ENCODE peak calls at places on chromosomes 7 and 10, in five cellular contexts. T is GM12878, J is HCT116, F is HepG2, P is K562. U is an unnamed sample.
A peak's percentile ranks its signal among the peaks of the same experiment; 100 is the strongest.

GRCh38 chr10:29248156-29248555 is 40.7 kb upstream of the LYZL1 start:
- DNase-seq in T (no peak), J (no peak), F (no peak), P (no peak), U (peak; percentile 39)

GRCh38 chr7:105003275-105003674 is 10.7 kb upstream of the KMT2E start:
- DNase-seq in T (no peak), J (no peak), F (no peak), P (no peak), U (no peak)

GRCh38 chr10:8061274-8062211 is 7.1 kb downstream of the GATA3 start:
- DNase-seq in T (no peak), J (no peak), F (no peak), P (no peak), U (no peak)

GRCh38 chr7:17640730-17641377 is 299.4 kb downstream of the SNX13 start:
- DNase-seq in T (no peak), J (peak; percentile 46), F (peak; percentile 28), P (peak; percentile 23), U (peak; percentile 34)

GRCh38 chr10:36681751-36682633 is 443.4 kb upstream of the ANKRD30A start:
- DNase-seq in T (no peak), J (no peak), F (peak; percentile 3), P (no peak), U (no peak)

GRCh38 chr7:87082675-87083074 is 23.2 kb upstream of the ELAPOR2 start:
- DNase-seq in T (no peak), J (no peak), F (no peak), P (no peak), U (no peak)

GRCh38 chr10:18699849-18700554 is 40.8 kb downstream of the ARL5B start:
- DNase-seq in T (no peak), J (no peak), F (peak; percentile 68), P (no peak), U (no peak)

GRCh38 chr7:155796381-155797261 is 15.6 kb downstream of the SHH start:
- DNase-seq in T (no peak), J (no peak), F (no peak), P (peak; percentile 91), U (peak; percentile 93)

GRCh38 chr10:55734112-55734511 is 626.9 kb downstream of the ZWINT start:
- DNase-seq in T (no peak), J (no peak), F (no peak), P (no peak), U (no peak)

GRCh38 chr7:106101726-106102125 is 10.4 kb downstream of the SYPL1 start:
- DNase-seq in T (no peak), J (no peak), F (no peak), P (no peak), U (no peak)

GRCh38 chr7:132455306-132455705 is 121.0 kb downstream of the PLXNA4 start:
- DNase-seq in T (no peak), J (no peak), F (no peak), P (no peak), U (no peak)

GRCh38 chr7:76069238-76069638 is 21.3 kb downstream of the MDH2 start:
- DNase-seq in T (no peak), J (peak; percentile 65), F (no peak), P (peak; percentile 39), U (peak; percentile 46)

GRCh38 chr7:118195837-118196474 is 12.0 kb downstream of the LSM8 start:
- DNase-seq in T (no peak), J (peak; percentile 64), F (peak; percentile 61), P (peak; percentile 55), U (peak; percentile 54)

GRCh38 chr7:30789334-30789711 is 18.1 kb downstream of the MINDY4 start:
- DNase-seq in T (no peak), J (no peak), F (no peak), P (no peak), U (no peak)

GRCh38 chr10:94687625-94688248 is 4.2 kb downstream of the CYP2C18 start:
- DNase-seq in T (no peak), J (no peak), F (no peak), P (no peak), U (no peak)

GRCh38 chr7:120714945-120715344 is 143.0 kb downstream of the TSPAN12 start:
- DNase-seq in T (no peak), J (no peak), F (no peak), P (no peak), U (no peak)

GRCh38 chr7:46569117-46569433 is 648.0 kb upstream of the IGFBP3 start:
- DNase-seq in T (no peak), J (no peak), F (peak; percentile 3), P (no peak), U (peak; percentile 12)

GRCh38 chr10:35998036-35998435 is 355.9 kb upstream of the FZD8 start:
- DNase-seq in T (no peak), J (no peak), F (no peak), P (no peak), U (no peak)

GRCh38 chr10:103265712-103266329 is 11.1 kb upstream of the INA start:
- DNase-seq in T (no peak), J (peak; percentile 42), F (peak; percentile 63), P (peak; percentile 21), U (no peak)

GRCh38 chr10:3763852-3764625 is 21.0 kb downstream of the KLF6 start:
- DNase-seq in T (no peak), J (no peak), F (no peak), P (no peak), U (no peak)

GRCh38 chr10:58517071-58517470 is 4.4 kb downstream of the BICC1 start:
- DNase-seq in T (no peak), J (no peak), F (no peak), P (no peak), U (no peak)

GRCh38 chr7:105776986-105777910 is 99.2 kb downstream of the ATXN7L1 start:
- DNase-seq in T (no peak), J (peak; percentile 67), F (no peak), P (no peak), U (no peak)

GRCh38 chr7:50147952-50148351 is 54.9 kb upstream of the ZPBP start:
- DNase-seq in T (no peak), J (no peak), F (no peak), P (no peak), U (no peak)

GRCh38 chr7:138247568-138248328 is 171.5 kb downstream of the AKR1D1 start:
- DNase-seq in T (no peak), J (no peak), F (no peak), P (no peak), U (no peak)

DNA sequence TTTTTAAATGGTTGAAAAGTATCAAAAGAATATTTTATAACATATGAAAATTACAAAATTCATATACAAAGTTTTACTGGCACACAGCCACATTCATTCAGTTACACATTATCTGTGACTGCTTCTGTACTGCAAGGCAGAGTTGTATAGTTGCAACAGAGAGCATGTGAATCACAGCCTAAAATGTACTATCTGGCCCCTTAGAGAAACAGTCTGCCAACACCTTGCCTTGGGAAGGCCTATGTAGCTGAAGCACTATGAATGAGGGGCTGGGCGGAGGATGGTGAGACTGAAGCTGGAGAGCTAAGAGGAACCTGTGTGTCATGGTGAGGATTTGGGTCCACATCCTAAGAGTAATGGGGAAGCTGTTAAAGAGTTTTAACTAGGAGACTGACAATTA is 35.7 kb downstream of the PDZD8 start:
- DNase-seq in T (no peak), J (no peak), F (no peak), P (no peak), U (no peak)
- TF ChIP-seq ZBTB33 in T (no peak), J (no peak), F (no peak), P (no peak), U (no peak)

DNA sequence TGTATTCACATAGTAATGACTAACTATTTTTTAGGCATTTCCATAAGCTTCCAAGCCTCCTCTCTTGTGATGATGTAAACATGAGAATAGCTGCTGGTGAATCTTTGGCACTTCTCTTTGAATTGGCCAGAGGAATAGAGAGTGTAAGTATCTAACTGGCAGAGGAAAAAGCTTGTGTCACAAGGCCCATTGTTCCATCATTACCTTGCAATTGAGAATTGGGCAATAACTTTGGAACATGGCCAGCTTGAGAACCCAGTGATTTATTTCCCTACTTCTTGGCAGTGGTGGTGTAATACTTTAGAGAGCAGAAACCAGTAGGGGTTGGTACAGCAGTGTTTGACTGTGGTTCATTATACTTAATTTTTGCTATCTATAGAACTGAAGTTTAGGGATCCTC is 12.0 kb downstream of the IFRD1 start:
- DNase-seq in T (no peak), J (no peak), F (peak; percentile 52), P (no peak), U (no peak)
- TF ChIP-seq ZBTB33 in T (no peak), J (no peak), F (no peak), P (no peak), U (no peak)

GRCh38 chr10:123998197-123999141 is 94.9 kb downstream of the CHST15 start:
- DNase-seq in T (no peak), J (no peak), F (no peak), P (no peak), U (peak; percentile 9)

GRCh38 chr10:123999956-124000615 is 93.3 kb downstream of the CHST15 start:
- DNase-seq in T (no peak), J (no peak), F (no peak), P (no peak), U (peak; percentile 17)

GRCh38 chr10:124000792-124001201 is 92.6 kb downstream of the CHST15 start:
- DNase-seq in T (no peak), J (no peak), F (no peak), P (no peak), U (no peak)

GRCh38 chr10:123997486-123998196 is 95.8 kb downstream of the CHST15 start:
- DNase-seq in T (peak; percentile 51), J (no peak), F (peak; percentile 10), P (no peak), U (peak; percentile 11)

GRCh38 chr10:123999261-123999660 is 94.1 kb downstream of the CHST15 start:
- DNase-seq in T (no peak), J (no peak), F (no peak), P (no peak), U (no peak)
- TF ChIP-seq ZBTB33 in T (no peak), J (no peak), F (no peak), P (no peak), U (no peak)

GRCh38 chr7:98878365-98879197 is at the start of gene TRRAP:
- DNase-seq in T (no peak), J (no peak), F (peak; percentile 35), P (peak; percentile 97), U (peak; percentile 98)

GRCh38 chr7:98877692-98878364 is 504 bp upstream of the TRRAP start:
- DNase-seq in T (no peak), J (no peak), F (no peak), P (no peak), U (peak; percentile 24)

GRCh38 chr7:98879989-98880337 is 1.6 kb downstream of the TRRAP start:
- DNase-seq in T (no peak), J (no peak), F (no peak), P (no peak), U (no peak)

GRCh38 chr7:98880485-98880884 is 2.2 kb downstream of the TRRAP start:
- DNase-seq in T (no peak), J (no peak), F (no peak), P (no peak), U (no peak)

DNA sequence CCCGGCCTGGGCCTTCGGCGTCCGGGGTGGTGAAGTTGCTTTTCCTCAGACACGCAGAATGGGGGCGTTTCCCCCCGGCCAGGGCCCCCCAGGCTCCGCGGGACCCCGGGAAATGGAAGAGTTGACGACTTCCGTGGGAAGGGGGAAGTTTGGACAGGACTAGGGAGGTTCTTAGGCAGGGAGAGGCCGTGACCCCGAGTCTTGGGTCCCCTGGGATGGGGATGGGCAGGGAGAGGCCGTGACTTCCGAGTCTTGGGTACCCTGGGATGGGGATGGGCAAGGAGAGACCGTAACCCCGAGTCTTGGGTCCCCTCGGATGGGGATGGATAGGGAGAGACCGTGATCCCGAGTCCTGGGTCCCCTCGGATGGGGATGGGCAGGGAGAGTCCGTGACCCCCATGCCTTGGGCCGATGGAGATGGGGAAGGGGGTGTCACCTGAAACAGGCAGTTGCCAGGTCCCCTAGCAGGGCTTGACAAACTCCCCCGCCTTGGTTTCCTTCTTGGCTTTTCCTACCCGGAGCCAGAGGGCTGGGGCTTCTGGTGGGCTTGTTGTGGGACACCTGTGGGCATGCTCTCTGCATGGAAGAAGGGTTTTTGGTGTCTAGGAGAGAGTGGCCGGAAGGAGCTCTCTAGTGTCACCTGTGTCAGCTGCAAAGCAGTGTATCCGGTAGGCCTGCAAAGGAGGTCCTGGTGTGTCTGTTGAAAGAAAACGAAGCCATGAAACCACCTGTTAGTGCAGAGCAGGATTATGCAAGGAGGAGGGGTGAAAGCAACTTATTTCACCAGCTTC is 1.1 kb downstream of the TRRAP start:
- DNase-seq in T (peak; percentile 32), J (peak; percentile 27), F (peak; percentile 72), P (peak; percentile 41), U (peak; percentile 52)
- TF ChIP-seq ZBTB33 in T (no peak), J (no peak), F (no peak), P (no peak), U (no peak)

U was measured in SK-N-SH.